ENCODE peak calls at places on chromosomes 13 and 19, in five cellular contexts. G is cardiac muscle cell, O is upper lobe of right lung, H is endothelial cell of umbilical vein, U is breast epithelium. X is an unnamed sample.

GRCh38 chr13:66264976-66265375 is 965.2 kb downstream of the PCDH9 start:
- DNase-seq in U (no peak), H (no peak), G (no peak), O (no peak), X (no peak)

GRCh38 chr19:19405919-19406877 is 723 bp downstream of the GATAD2A start:
- DNase-seq in O (peak), G (peak), H (peak), U (no peak), X (peak)

GRCh38 chr19:33545209-33545981 is 23.8 kb upstream of the PEPD start:
- DNase-seq in U (no peak), G (no peak), O (no peak), H (no peak), X (no peak)

GRCh38 chr19:18002347-18002850 is 5.6 kb upstream of the ARRDC2 start:
- DNase-seq in O (peak), H (no peak), U (no peak), G (no peak), X (peak)

GRCh38 chr19:44600466-44600865 is 12.9 kb upstream of the IGSF23 start:
- DNase-seq in O (no peak), H (no peak), U (no peak), G (no peak), X (no peak)

GRCh38 chr13:90534617-90535340 is 812.7 kb upstream of the MIR17HG start:
- DNase-seq in O (no peak), G (no peak), H (no peak), U (no peak), X (no peak)

GRCh38 chr13:97109841-97110492 is 112.2 kb upstream of the MBNL2 start:
- DNase-seq in G (peak), H (peak), U (peak), O (peak), X (peak)

GRCh38 chr19:33464010-33464732 is 57.4 kb downstream of the PEPD start:
- DNase-seq in H (no peak), U (peak), O (peak), G (no peak), X (no peak)

DNA sequence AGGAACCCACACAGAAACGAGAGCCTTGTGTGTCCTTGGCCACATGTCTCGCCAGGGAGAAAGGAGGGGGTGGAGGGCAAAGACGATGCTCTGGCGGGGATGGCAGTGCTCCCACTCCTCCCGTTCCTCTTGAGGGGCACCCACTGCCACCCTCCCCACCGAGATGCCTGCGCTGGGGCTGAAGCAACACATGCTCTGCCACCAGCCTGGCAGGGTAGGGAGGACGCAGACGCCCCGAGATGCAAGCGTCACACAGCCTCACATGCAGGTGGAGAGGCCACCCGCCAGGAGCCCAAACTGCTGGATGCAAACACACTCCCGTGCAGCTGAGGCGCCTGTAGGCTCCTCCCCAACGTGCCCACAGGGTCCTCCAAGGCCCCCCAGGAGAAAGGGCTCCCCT is 2.7 kb downstream of the ADGRL1 start:
- DNase-seq in U (no peak), O (no peak), H (no peak), G (no peak), X (no peak)
- H3K4me3 ChIP-seq in U (no peak), O (no peak), H (no peak), G (no peak), X (no peak)

GRCh38 chr13:107141767-107142166 is 573.8 kb upstream of the ARGLU1 start:
- DNase-seq in G (no peak), O (no peak), U (no peak), H (no peak), X (no peak)
- TF ChIP-seq CTCF in G (no peak), O (no peak), U (no peak), H (no peak), X (no peak)

DNA sequence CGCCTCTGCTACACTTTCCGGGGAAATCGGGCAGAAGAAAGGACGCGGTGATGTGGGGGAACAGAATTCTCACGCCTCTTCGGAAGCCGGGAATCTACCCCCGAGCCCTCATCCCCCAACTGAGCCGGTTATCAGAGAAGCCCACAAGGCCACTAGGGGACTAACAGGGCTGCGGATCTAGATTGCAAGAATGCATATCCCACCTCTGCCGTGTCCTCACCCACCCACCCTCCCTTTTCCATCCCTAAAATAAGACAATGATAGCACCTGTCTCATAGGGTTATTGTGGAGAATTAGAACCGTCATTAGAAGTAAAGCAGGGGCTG is 1.1 kb downstream of the IGFLR1 start:
- DNase-seq in O (no peak), G (no peak), H (no peak), U (no peak), X (no peak)
- H3K27ac ChIP-seq in O (peak), G (peak), H (peak), U (peak), X (peak)

GRCh38 chr19:3179739-3180293 is 1.2 kb downstream of the S1PR4 start:
- DNase-seq in O (no peak), U (no peak), H (no peak), G (no peak), X (no peak)
- H3K4me3 ChIP-seq in O (peak), U (peak), H (no peak), G (no peak), X (peak)

GRCh38 chr13:38636756-38637155 is 50.1 kb upstream of the FREM2 start:
- DNase-seq in H (no peak), U (no peak), O (no peak), G (no peak), X (no peak)

GRCh38 chr13:38630780-38631179 is 56.1 kb upstream of the FREM2 start:
- DNase-seq in U (no peak), H (no peak), O (no peak), G (peak), X (no peak)

GRCh38 chr13:38636106-38636505 is 50.8 kb upstream of the FREM2 start:
- DNase-seq in G (no peak), U (no peak), H (no peak), O (no peak), X (no peak)

GRCh38 chr13:38637576-38637975 is 49.3 kb upstream of the FREM2 start:
- DNase-seq in O (no peak), G (no peak), U (no peak), H (no peak), X (no peak)

GRCh38 chr13:38635030-38635429 is 51.8 kb upstream of the FREM2 start:
- DNase-seq in U (no peak), O (no peak), H (no peak), G (no peak), X (no peak)
- TF ChIP-seq CTCF in U (no peak), O (no peak), H (no peak), G (no peak), X (no peak)

GRCh38 chr13:46341112-46341711 is 45.8 kb downstream of the RUBCNL start:
- DNase-seq in U (no peak), G (peak), O (no peak), H (no peak), X (no peak)

GRCh38 chr13:46343279-46343949 is 43.6 kb downstream of the RUBCNL start:
- DNase-seq in O (no peak), H (no peak), G (no peak), U (no peak), X (no peak)

GRCh38 chr13:46342538-46342937 is 44.5 kb downstream of the RUBCNL start:
- DNase-seq in G (no peak), H (no peak), O (no peak), U (no peak), X (no peak)

GRCh38 chr13:46339035-46339666 is 47.9 kb downstream of the RUBCNL start:
- DNase-seq in U (no peak), O (no peak), H (no peak), G (peak), X (no peak)

DNA sequence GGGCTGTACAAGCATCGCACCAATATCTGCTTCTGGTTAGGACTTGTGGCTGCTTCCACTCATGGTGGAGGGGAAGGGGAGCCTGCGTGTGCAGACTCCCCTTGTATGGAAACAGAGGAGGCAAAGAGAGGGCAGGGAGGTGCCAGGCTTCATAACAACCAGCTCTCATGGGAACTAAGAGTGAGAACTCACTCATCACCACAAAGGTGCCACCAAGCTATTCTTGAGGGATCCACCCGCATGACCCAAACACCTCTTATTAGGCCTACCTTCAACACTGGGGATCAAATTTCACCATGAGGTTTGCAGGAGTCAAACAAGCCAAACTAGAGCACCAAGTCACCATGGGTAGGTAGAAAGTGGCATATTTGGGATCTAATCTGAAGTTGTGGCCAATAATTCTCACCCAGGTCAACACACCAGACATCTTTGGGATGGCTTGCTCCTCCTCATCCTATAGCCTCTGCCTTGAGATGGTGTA is 46.4 kb downstream of the RUBCNL start:
- DNase-seq in G (no peak), U (no peak), O (no peak), H (no peak), X (no peak)
- H3K27ac ChIP-seq in G (no peak), U (no peak), O (no peak), H (no peak), X (no peak)

GRCh38 chr19:4063369-4064072 is 3.2 kb downstream of the ZBTB7A start:
- DNase-seq in H (peak), G (no peak), O (no peak), U (no peak), X (no peak)

GRCh38 chr19:4062576-4063368 is 3.9 kb downstream of the ZBTB7A start:
- DNase-seq in G (no peak), H (no peak), O (no peak), U (no peak), X (no peak)

GRCh38 chr19:4061178-4061682 is 5.5 kb downstream of the ZBTB7A start:
- DNase-seq in U (peak), G (peak), O (peak), H (no peak), X (peak)

GRCh38 chr19:4060621-4061177 is 6.0 kb downstream of the ZBTB7A start:
- DNase-seq in H (no peak), G (no peak), U (no peak), O (no peak), X (no peak)

GRCh38 chr19:4061683-4062575 is 4.8 kb downstream of the ZBTB7A start:
- DNase-seq in G (no peak), U (peak), H (no peak), O (peak), X (no peak)
- H3K4me3 ChIP-seq in G (no peak), U (peak), H (no peak), O (peak), X (no peak)

DNA sequence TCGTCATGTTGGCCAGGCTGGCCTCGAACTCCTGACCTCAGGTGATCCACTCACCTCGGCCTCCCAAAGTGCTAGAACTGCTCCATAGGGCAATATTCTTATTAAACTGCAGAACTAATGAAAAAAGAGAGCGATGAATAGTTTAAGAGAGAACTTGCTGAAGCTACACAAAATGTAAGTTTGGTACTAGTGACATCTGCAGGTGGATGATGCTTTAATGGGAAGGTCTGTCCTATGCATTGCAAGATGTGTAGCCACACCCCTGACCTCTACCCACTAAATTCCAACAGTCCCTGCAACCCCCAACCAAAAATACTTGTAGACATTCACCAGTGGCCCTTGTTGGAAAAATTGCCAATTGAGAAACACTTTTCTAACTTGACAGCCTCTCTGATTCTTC is 117.8 kb downstream of the NALCN start:
- DNase-seq in U (no peak), O (no peak), H (no peak), G (no peak), X (no peak)
- TF ChIP-seq CTCF in U (no peak), O (no peak), H (no peak), G (no peak), X (no peak)